ENCODE peak calls at places on chromosomes 16 and 17, in six cellular contexts. D is B cell, X is body of pancreas, Q is heart left ventricle, P is kidney epithelial cell, C is HL-60. A is an unnamed sample.

GRCh38 chr16:4316732-4317461 is 1.0 kb downstream of the GLIS2 start:
- DNase-seq in D (no peak), X (peak), C (no peak), Q (peak), P (no peak), A (no peak)

GRCh38 chr17:72397687-72398086 is 276.9 kb downstream of the SOX9 start:
- DNase-seq in P (no peak), D (no peak), C (no peak), Q (no peak), X (no peak), A (no peak)

GRCh38 chr17:42744283-42744805 is 496 bp downstream of the EZH1 start:
- DNase-seq in X (peak), P (peak), Q (peak), D (peak), C (peak), A (peak)

GRCh38 chr17:67754001-67754400 is 36.3 kb downstream of the NOL11 start:
- DNase-seq in D (no peak), X (no peak), C (no peak), P (no peak), Q (no peak), A (no peak)

GRCh38 chr17:50953831-50954601 is 87.9 kb upstream of the TOB1 start:
- DNase-seq in D (no peak), P (no peak), Q (peak), X (peak), C (no peak), A (peak)

GRCh38 chr17:60154616-60155426 is 5.0 kb downstream of the CA4 start:
- DNase-seq in Q (peak), X (no peak), P (no peak), C (no peak), D (no peak), A (no peak)

GRCh38 chr17:1412185-1413110 is 12.4 kb upstream of the YWHAE start:
- DNase-seq in Q (no peak), C (no peak), D (no peak), P (no peak), X (peak), A (no peak)

GRCh38 chr16:53581784-53582183 is 78.8 kb upstream of the AKTIP start:
- DNase-seq in X (no peak), D (no peak), C (no peak), Q (no peak), P (no peak), A (no peak)

GRCh38 chr16:85129846-85130706 is 17.8 kb upstream of the CIBAR2 start:
- DNase-seq in Q (no peak), D (no peak), C (no peak), P (no peak), X (no peak), A (no peak)

GRCh38 chr17:29618272-29619065 is 4.2 kb downstream of the CORO6 start:
- DNase-seq in X (no peak), C (no peak), P (no peak), Q (peak), D (no peak), A (no peak)

GRCh38 chr16:89581861-89582563 is 6.5 kb downstream of the CPNE7 start:
- DNase-seq in C (no peak), Q (no peak), X (peak), P (no peak), D (no peak), A (peak)

GRCh38 chr17:66625321-66625767 is 209.6 kb upstream of the CACNG5 start:
- DNase-seq in Q (no peak), P (no peak), X (no peak), D (no peak), C (no peak), A (no peak)
- TF ChIP-seq CTCF in Q (peak), P (peak), X (peak), D (no peak), C (no peak), A (peak)

GRCh38 chr17:74430706-74431567 is 951 bp upstream of the GPRC5C start:
- DNase-seq in Q (peak), P (peak), X (peak), C (peak), D (peak), A (peak)

GRCh38 chr17:74430385-74430705 is 1.5 kb upstream of the GPRC5C start:
- DNase-seq in X (no peak), D (peak), Q (no peak), P (no peak), C (no peak), A (no peak)

GRCh38 chr17:74432484-74433391 is 850 bp downstream of the GPRC5C start:
- DNase-seq in X (no peak), P (no peak), Q (no peak), D (no peak), C (no peak), A (no peak)

GRCh38 chr17:74433421-74434121 is 1.7 kb downstream of the GPRC5C start:
- DNase-seq in C (no peak), D (no peak), P (no peak), X (peak), Q (no peak), A (no peak)

DNA sequence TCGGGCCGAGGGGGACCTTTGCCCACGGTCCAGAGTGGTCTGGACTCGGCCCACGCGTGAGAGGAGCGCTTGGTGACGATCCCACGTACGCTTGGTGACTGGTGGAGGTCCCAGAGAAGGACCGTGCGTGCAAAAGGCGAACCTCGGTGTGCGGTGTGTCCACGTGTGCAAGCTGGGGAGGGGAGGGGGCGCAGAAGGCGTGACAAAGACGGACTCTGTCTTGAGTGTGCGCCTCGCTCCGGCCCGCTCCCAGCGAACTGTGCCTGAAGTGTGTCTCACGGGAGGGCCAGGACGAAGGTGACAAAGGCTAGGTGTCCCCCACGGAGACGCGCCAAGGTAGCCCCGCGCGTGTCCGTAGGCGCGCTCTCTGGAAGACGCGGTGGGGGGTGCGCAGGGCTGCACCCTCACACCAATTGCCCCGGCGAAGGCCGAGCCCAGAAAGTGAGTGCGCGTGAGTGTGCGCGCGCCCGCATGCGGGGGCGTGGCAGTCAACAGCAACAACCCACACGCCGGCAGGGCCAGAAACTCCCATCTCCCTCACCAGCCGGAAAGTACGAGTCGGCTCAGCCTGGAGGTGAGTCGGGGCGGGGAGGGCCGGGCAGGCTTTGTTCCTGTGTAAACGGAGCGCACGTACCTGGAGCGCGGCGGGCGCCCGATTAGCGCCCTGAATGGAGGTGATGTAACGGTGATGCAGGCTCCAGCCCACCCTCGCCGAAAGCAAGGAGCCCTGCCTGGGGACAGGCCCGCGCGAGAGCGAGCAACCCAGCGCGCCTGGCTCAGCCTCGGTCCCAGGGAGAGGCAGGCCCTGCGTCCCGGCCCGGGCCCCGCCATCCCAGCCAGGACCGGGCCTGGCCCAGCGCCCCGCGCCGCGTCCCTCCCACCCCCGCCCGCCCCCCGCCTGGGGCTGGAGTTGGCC is at the start of gene GPRC5C:
- DNase-seq in X (peak), D (no peak), P (peak), C (peak), Q (peak), A (peak)
- TF ChIP-seq CTCF in X (peak), D (no peak), P (no peak), C (no peak), Q (no peak), A (peak)

GRCh38 chr17:38703742-38704644 is 1.1 kb upstream of the MLLT6 start:
- DNase-seq in Q (peak), P (no peak), D (peak), C (peak), X (peak), A (peak)
- TF ChIP-seq CTCF in Q (no peak), P (no peak), D (no peak), C (no peak), X (no peak), A (no peak)

GRCh38 chr17:40473573-40474365 is 27.7 kb downstream of the TNS4 start:
- DNase-seq in Q (no peak), D (no peak), X (no peak), C (no peak), P (no peak), A (no peak)
- TF ChIP-seq CTCF in Q (no peak), D (no peak), X (no peak), C (no peak), P (no peak), A (no peak)

GRCh38 chr17:77364941-77365583 is 224.3 kb downstream of the SEC14L1 start:
- DNase-seq in P (no peak), D (no peak), C (no peak), X (no peak), Q (no peak), A (no peak)

GRCh38 chr17:77366206-77366557 is 225.4 kb downstream of the SEC14L1 start:
- DNase-seq in X (no peak), Q (no peak), D (no peak), P (no peak), C (no peak), A (no peak)

GRCh38 chr17:77363821-77364361 is 223.1 kb downstream of the SEC14L1 start:
- DNase-seq in C (no peak), P (no peak), X (peak), D (no peak), Q (peak), A (no peak)

GRCh38 chr17:77365584-77366186 is 224.9 kb downstream of the SEC14L1 start:
- DNase-seq in X (peak), P (peak), Q (peak), C (no peak), D (no peak), A (peak)

DNA sequence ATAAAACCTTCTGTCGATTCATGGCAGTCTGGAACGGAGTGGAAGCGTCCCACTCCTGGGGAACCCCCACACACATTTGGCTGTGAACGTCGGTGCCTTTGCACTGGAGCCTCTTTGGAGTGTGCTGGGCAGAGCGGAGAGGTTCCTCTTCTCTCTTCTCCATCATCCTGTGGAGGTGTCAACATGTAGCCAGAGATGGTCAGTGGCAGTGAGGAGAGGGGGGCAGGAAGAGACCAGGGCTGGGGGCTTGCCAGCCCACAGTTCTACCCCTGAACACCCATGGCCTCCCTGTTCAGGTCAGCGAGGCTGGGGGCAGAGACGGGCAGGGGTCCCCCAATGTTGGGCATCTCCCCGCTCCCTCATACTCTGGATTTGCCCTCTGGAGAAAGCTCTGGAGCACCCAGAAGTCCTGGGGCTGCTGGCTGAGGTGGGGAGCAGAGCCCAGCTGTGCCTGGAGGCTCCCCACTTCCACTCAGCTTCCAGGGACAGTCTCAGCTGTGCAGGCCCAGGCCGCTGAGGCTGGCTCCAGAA is 223.7 kb downstream of the SEC14L1 start:
- DNase-seq in X (no peak), Q (peak), D (no peak), C (no peak), P (no peak), A (no peak)
- TF ChIP-seq CTCF in X (no peak), Q (no peak), D (no peak), C (no peak), P (no peak), A (no peak)

GRCh38 chr17:77129568-77130301 is 11.0 kb upstream of the SEC14L1 start:
- DNase-seq in X (no peak), P (no peak), D (no peak), C (no peak), Q (no peak), A (no peak)

GRCh38 chr17:77128895-77129567 is 11.7 kb upstream of the SEC14L1 start:
- DNase-seq in P (no peak), Q (no peak), X (peak), C (no peak), D (no peak), A (no peak)

GRCh38 chr17:77125432-77125901 is 15.3 kb upstream of the SEC14L1 start:
- DNase-seq in X (no peak), Q (no peak), P (peak), D (no peak), C (no peak), A (no peak)

GRCh38 chr17:77126519-77126918 is 14.2 kb upstream of the SEC14L1 start:
- DNase-seq in Q (no peak), C (no peak), D (no peak), P (no peak), X (peak), A (no peak)

DNA sequence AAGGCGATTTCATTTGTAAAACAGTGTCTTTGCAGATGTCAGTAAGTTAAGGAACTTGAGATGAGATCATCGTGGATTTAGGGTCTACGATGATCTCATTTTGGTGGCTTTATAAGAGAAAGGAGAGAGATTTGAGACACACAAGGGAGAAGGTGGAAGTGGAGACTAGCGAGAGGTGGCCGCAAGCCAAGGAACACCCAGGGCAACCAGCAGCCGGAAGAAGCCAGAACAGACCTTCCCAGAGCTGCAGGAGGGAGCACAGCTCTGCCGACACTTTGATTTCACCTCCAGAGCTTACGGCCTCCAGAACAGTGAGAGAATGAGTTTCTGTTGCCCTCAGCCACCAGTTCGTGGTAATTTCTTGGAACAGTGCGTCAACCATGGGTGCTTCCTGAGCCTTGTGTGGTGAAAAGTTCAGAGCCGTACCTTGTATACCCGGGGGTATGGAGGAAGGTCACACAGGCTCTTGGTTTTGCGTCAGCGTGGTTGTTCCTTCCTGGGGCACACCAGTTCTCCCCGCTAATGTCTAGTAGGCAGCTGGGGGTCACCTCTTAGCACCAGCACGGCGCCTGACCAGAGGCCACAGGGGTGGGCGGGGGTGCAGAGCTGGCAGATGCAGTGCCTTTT is 12.9 kb upstream of the SEC14L1 start:
- DNase-seq in Q (peak), C (peak), D (peak), P (no peak), X (peak), A (peak)
- TF ChIP-seq CTCF in Q (no peak), C (no peak), D (no peak), P (no peak), X (no peak), A (no peak)

GRCh38 chr17:62601438-62601837 is 26.0 kb upstream of the MRC2 start:
- DNase-seq in C (no peak), Q (no peak), D (no peak), X (no peak), P (no peak), A (no peak)
- TF ChIP-seq CTCF in C (no peak), Q (peak), D (no peak), X (no peak), P (peak), A (no peak)

DNA sequence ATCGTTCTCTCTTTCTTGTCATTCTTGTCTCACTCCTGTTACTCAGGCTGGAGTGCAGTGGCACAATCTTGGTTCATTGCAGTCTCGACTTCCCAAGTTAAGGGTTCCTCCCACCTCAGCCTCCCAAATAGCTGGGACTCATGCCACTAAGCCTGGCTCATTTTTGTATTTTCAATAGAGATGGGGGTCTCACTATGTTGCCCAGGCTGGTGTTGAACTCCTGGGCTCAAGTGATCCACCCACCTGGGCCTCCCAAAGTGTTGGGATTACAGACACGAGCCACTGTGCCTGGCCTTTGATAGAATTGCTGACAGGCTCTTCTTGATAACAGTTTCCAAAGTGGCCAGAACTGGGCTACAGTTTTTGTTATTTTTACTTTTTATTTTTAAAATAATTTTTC is 32.3 kb downstream of the TPPP3 start:
- DNase-seq in D (no peak), P (no peak), C (no peak), X (no peak), Q (no peak), A (no peak)
- TF ChIP-seq CTCF in D (no peak), P (no peak), C (no peak), X (no peak), Q (no peak), A (no peak)